ENCODE peak calls at places on chromosomes 13 and 19, in ten cellular contexts. O is upper lobe of left lung, T is spleen, S is breast epithelium, U is suprapubic skin, M is HCT116, N is stomach, K is transverse colon, X is sigmoid colon, V is H1. R is an unnamed sample.

GRCh38 chr19:12047868-12048267 is 4.9 kb downstream of the ZNF878 start:
- DNase-seq in O (no peak), M (no peak), S (no peak), T (no peak), V (no peak), X (no peak), N (no peak), K (no peak), U (no peak), R (no peak)

GRCh38 chr19:54297759-54298305 is 15.1 kb downstream of the LILRA5 start:
- DNase-seq in M (peak), S (peak), V (no peak), T (peak), N (no peak), O (no peak), U (no peak), K (no peak), X (peak), R (no peak)

GRCh38 chr19:15195381-15195964 is 5.3 kb downstream of the NOTCH3 start:
- DNase-seq in X (no peak), V (peak), S (peak), T (no peak), N (peak), O (peak), U (peak), K (peak), M (no peak), R (no peak)

GRCh38 chr13:87536499-87536898 is 134.7 kb upstream of the SLITRK5 start:
- DNase-seq in S (no peak), O (no peak), U (no peak), X (no peak), V (no peak), T (no peak), K (no peak), N (no peak), M (no peak), R (no peak)

GRCh38 chr13:39250440-39250839 is 212.2 kb downstream of the NHLRC3 start:
- DNase-seq in K (no peak), O (no peak), X (no peak), S (no peak), V (no peak), M (no peak), U (no peak), N (no peak), T (no peak), R (no peak)

GRCh38 chr13:42181381-42181953 is 90.5 kb upstream of the AKAP11 start:
- DNase-seq in X (peak), U (no peak), V (no peak), M (no peak), O (peak), N (no peak), K (no peak), S (no peak), T (no peak), R (no peak)

GRCh38 chr13:98350746-98351330 is 173.8 kb upstream of the RNF113B start:
- DNase-seq in X (no peak), S (no peak), M (no peak), K (no peak), N (no peak), V (no peak), O (peak), T (no peak), U (no peak), R (no peak)

GRCh38 chr19:53994811-53995210 is 3.4 kb downstream of the CACNG6 start:
- DNase-seq in U (no peak), S (no peak), V (no peak), N (no peak), M (no peak), K (no peak), T (no peak), X (no peak), O (no peak), R (no peak)

GRCh38 chr13:32340917-32341316 is 25.6 kb downstream of the BRCA2 start:
- DNase-seq in N (no peak), O (no peak), K (no peak), U (no peak), M (no peak), X (no peak), V (no peak), S (no peak), T (no peak), R (no peak)

GRCh38 chr13:20127563-20128458 is 33.0 kb downstream of the GJA3 start:
- DNase-seq in K (peak), N (peak), V (peak), U (peak), X (peak), O (peak), T (peak), M (no peak), S (peak), R (no peak)

GRCh38 chr19:46133101-46133627 is 8.7 kb upstream of the IGFL3 start:
- DNase-seq in M (peak), U (no peak), S (no peak), K (no peak), O (no peak), X (no peak), V (peak), N (no peak), T (no peak), R (peak)

GRCh38 chr13:92590503-92590908 is 636.1 kb upstream of the GPC6 start:
- DNase-seq in K (no peak), T (no peak), O (no peak), U (no peak), X (no peak), N (no peak), S (no peak), M (no peak), V (no peak), R (no peak)

GRCh38 chr19:16406356-16406755 is 65.4 kb downstream of the EPS15L1 start:
- DNase-seq in U (no peak), S (no peak), O (no peak), T (peak), M (no peak), X (no peak), N (no peak), K (no peak), V (no peak), R (no peak)
- TF ChIP-seq POLR2AphosphoS5 in U (no peak), S (no peak), O (no peak), T (no peak), M (no peak), X (no peak), N (no peak), K (no peak), V (no peak), R (no peak)

GRCh38 chr13:46684287-46685001 is 112.5 kb downstream of the ESD start:
- DNase-seq in N (no peak), X (no peak), K (no peak), U (no peak), V (no peak), M (no peak), T (no peak), S (no peak), O (no peak), R (no peak)
- TF ChIP-seq CTCF in N (no peak), X (no peak), K (no peak), U (no peak), V (peak), M (no peak), T (no peak), S (no peak), O (no peak), R (peak)

GRCh38 chr19:1269478-1270167 is 491 bp downstream of the CIRBP start:
- DNase-seq in X (peak), M (no peak), U (peak), S (peak), V (peak), T (peak), K (peak), N (peak), O (peak), R (no peak)
- TF ChIP-seq POLR2AphosphoS5 in X (peak), M (peak), U (peak), S (peak), V (peak), T (no peak), K (no peak), N (peak), O (peak), R (peak)

GRCh38 chr13:27964741-27965323 is 4.3 kb downstream of the CDX2 start:
- DNase-seq in M (no peak), U (no peak), O (no peak), T (no peak), X (no peak), S (no peak), K (no peak), N (no peak), V (no peak), R (no peak)

GRCh38 chr13:27965343-27965739 is 3.8 kb downstream of the CDX2 start:
- DNase-seq in M (no peak), O (no peak), U (no peak), K (no peak), S (no peak), X (no peak), T (no peak), N (no peak), V (no peak), R (no peak)

GRCh38 chr13:27962128-27962841 is 6.8 kb downstream of the CDX2 start:
- DNase-seq in M (no peak), V (peak), U (no peak), S (no peak), O (no peak), X (no peak), N (no peak), K (peak), T (no peak), R (no peak)

GRCh38 chr13:27961227-27962085 is 7.7 kb downstream of the CDX2 start:
- DNase-seq in X (no peak), O (no peak), M (no peak), N (no peak), K (no peak), T (no peak), V (no peak), U (no peak), S (no peak), R (no peak)

GRCh38 chr13:27962982-27963381 is 6.1 kb downstream of the CDX2 start:
- DNase-seq in X (no peak), T (no peak), M (no peak), V (no peak), S (no peak), U (no peak), N (no peak), O (no peak), K (no peak), R (no peak)
- TF ChIP-seq CTCF in X (no peak), T (no peak), M (no peak), V (no peak), S (no peak), U (no peak), N (no peak), O (no peak), K (no peak), R (no peak)

GRCh38 chr19:13844130-13844631 is 32.8 kb upstream of the NANOS3 start:
- DNase-seq in N (no peak), U (peak), T (peak), M (no peak), S (no peak), O (no peak), V (peak), K (no peak), X (no peak), R (no peak)

GRCh38 chr19:13843104-13843921 is 33.6 kb upstream of the NANOS3 start:
- DNase-seq in K (peak), V (peak), S (peak), X (peak), M (no peak), O (peak), T (peak), U (peak), N (peak), R (no peak)

GRCh38 chr19:13841339-13842293 is 35.3 kb upstream of the NANOS3 start:
- DNase-seq in T (peak), S (peak), X (peak), V (no peak), M (no peak), O (peak), K (peak), N (peak), U (peak), R (no peak)

GRCh38 chr19:13840751-13841338 is 36.1 kb upstream of the NANOS3 start:
- DNase-seq in S (no peak), N (no peak), U (no peak), O (no peak), M (no peak), X (no peak), V (no peak), T (peak), K (no peak), R (no peak)

DNA sequence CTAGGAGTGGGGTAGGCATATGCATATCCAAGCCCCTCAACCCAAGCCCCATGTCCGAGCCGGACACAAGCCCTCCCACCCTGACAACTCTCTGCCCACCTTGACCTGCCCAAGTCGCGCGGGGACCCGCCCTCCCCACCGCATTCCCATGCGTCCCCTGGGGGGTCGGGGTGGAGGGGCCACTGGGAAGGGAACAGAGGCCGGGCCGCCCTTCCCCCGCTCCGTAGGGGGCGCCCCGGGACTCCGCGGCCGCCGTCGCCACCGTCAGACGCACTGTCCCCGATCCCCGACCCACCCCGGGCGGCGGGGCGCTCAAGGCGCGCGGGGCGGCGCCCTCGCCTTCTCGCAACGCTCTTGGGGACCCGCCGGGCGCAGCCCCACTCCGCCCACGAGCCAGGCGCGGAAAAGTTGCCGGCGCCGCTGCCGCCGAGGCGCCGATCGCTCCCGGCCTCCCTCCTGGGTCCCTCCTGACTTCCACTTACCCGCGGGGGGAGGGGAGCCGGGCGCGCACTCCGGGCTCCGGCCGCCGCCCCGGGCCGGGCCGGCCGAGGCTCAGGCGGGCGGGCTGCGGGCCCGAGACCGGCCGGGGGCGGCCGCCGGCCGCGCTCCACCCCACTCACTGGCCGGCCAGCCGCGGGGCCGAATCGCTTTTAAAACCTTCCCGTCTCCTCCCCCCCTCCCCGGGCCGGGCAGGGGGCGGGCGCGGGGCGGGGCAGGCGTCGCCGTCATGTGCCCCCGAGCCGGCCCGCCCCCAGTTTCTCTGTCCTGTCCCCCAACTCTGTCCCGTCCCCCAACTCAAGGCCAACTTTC is 34.4 kb upstream of the NANOS3 start:
- DNase-seq in V (no peak), M (no peak), K (peak), S (peak), X (peak), U (peak), N (peak), O (peak), T (peak), R (no peak)
- TF ChIP-seq POLR2AphosphoS5 in V (no peak), M (peak), K (peak), S (peak), X (peak), U (peak), N (peak), O (peak), T (peak), R (peak)

R was measured in esophagus muscularis mucosa.